ENCODE peak calls at places on chromosome 9, in five cellular contexts. P is heart left ventricle; F is CD4-positive, alpha-beta T cell; D is BJ; W is GM23338. A is an unnamed sample.

GRCh38 chr9:73753171-73753570 is 601.5 kb downstream of the ANXA1 start:
- DNase-seq in P (no peak), F (no peak), D (no peak), W (no peak), A (no peak)

GRCh38 chr9:128175102-128175563 is 15.1 kb downstream of the BBLN start:
- DNase-seq in P (no peak), F (no peak), D (no peak), W (no peak), A (peak; percentile 53)

GRCh38 chr9:96125624-96126023 is 176.4 kb downstream of the HSD17B3 start:
- DNase-seq in P (no peak), F (no peak), D (no peak), W (no peak), A (no peak)

GRCh38 chr9:18626046-18626698 is 152.2 kb downstream of the ADAMTSL1 start:
- DNase-seq in P (no peak), F (no peak), D (no peak), W (no peak), A (no peak)

GRCh38 chr9:135613946-135614805 is 25.2 kb downstream of the GLT6D1 start:
- DNase-seq in P (no peak), F (no peak), D (no peak), W (no peak), A (no peak)

GRCh38 chr9:136020206-136020605 is 59.0 kb upstream of the UBAC1 start:
- DNase-seq in P (no peak), F (peak; percentile 3), D (no peak), W (no peak), A (no peak)

GRCh38 chr9:16704489-16705111 is 165.9 kb downstream of the BNC2 start:
- DNase-seq in P (peak; percentile 59), F (no peak), D (no peak), W (peak; percentile 65), A (peak; percentile 37)

GRCh38 chr9:136202449-136203405 is 2.2 kb downstream of the LHX3 start:
- DNase-seq in P (no peak), F (no peak), D (no peak), W (peak; percentile 35), A (no peak)

GRCh38 chr9:8685846-8686245 is 886.3 kb upstream of the DMAC1 start:
- DNase-seq in P (no peak), F (no peak), D (no peak), W (no peak), A (no peak)

GRCh38 chr9:34628656-34629491 is at the start of gene ARID3C:
- DNase-seq in P (no peak), F (no peak), D (no peak), W (peak; percentile 69), A (no peak)

GRCh38 chr9:134717793-134718645 is 76.4 kb downstream of the COL5A1 start:
- DNase-seq in P (no peak), F (no peak), D (no peak), W (no peak), A (no peak)

GRCh38 chr9:134825025-134825424 is 55.6 kb upstream of the FCN2 start:
- DNase-seq in P (no peak), F (no peak), D (no peak), W (no peak), A (no peak)

GRCh38 chr9:112012026-112012902 is 115.7 kb downstream of the UGCG start:
- DNase-seq in P (peak; percentile 77), F (no peak), D (peak; percentile 69), W (no peak), A (peak; percentile 56)

GRCh38 chr9:106883626-106884190 is 20.7 kb downstream of the ZNF462 start:
- DNase-seq in P (no peak), F (no peak), D (no peak), W (no peak), A (no peak)

GRCh38 chr9:65435464-65435863 is 150.5 kb upstream of the FOXD4L5 start:
- DNase-seq in P (no peak), F (no peak), D (no peak), W (no peak), A (no peak)

GRCh38 chr9:94983552-94983951 is 257.1 kb downstream of the AOPEP start:
- DNase-seq in P (no peak), F (no peak), D (no peak), W (no peak), A (no peak)

GRCh38 chr9:13082796-13083195 is 196.7 kb downstream of the MPDZ start:
- DNase-seq in P (no peak), F (no peak), D (no peak), W (no peak), A (no peak)

GRCh38 chr9:132162764-132163456 is 1.1 kb downstream of the NTNG2 start:
- DNase-seq in P (no peak), F (no peak), D (no peak), W (peak; percentile 39), A (no peak)

GRCh38 chr9:109014267-109015025 is 1.1 kb upstream of the CTNNAL1 start:
- DNase-seq in P (no peak), F (no peak), D (no peak), W (peak; percentile 50), A (no peak)

GRCh38 chr9:36770025-36770424 is 197.3 kb downstream of the MELK start:
- DNase-seq in P (no peak), F (no peak), D (no peak), W (no peak), A (no peak)

GRCh38 chr9:119322137-119322695 is 47.0 kb downstream of the BRINP1 start:
- DNase-seq in P (peak; percentile 74), F (no peak), D (no peak), W (no peak), A (no peak)

GRCh38 chr9:24245988-24246387 is 299.7 kb downstream of the IZUMO3 start:
- DNase-seq in P (no peak), F (no peak), D (no peak), W (peak; percentile 72), A (no peak)
- TF ChIP-seq CTCF in P (no peak), F (no peak), D (peak; percentile 21), W (peak; percentile 82), A (no peak)

DNA sequence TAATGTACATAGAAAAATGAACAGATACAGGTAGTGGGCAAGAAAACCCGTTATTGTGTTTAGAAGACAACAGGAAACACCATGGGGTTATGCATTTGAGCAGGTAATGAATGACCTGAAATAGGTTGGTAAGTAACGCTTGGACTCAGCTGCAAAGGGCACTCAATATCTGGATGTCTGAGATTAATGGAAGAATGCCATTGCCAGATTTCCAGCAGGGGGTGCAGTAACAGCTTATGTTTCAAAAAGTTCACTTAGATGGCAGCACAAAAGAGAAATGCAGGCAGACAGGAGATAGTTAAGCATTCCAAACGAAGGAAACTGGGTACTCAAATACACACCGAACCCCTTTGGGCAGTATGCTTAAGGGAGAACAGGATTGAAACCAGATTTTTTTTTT is 285.5 kb upstream of the VLDLR start:
- DNase-seq in P (no peak), F (no peak), D (no peak), W (no peak), A (no peak)
- TF ChIP-seq CTCF in P (no peak), F (no peak), D (peak; percentile 36), W (peak; percentile 39), A (peak; percentile 34)

GRCh38 chr9:98236881-98237487 is 18.5 kb downstream of the TBC1D2 start:
- DNase-seq in P (no peak), F (no peak), D (no peak), W (no peak), A (no peak)

GRCh38 chr9:98240475-98240874 is 15.0 kb downstream of the TBC1D2 start:
- DNase-seq in P (no peak), F (no peak), D (no peak), W (no peak), A (no peak)

DNA sequence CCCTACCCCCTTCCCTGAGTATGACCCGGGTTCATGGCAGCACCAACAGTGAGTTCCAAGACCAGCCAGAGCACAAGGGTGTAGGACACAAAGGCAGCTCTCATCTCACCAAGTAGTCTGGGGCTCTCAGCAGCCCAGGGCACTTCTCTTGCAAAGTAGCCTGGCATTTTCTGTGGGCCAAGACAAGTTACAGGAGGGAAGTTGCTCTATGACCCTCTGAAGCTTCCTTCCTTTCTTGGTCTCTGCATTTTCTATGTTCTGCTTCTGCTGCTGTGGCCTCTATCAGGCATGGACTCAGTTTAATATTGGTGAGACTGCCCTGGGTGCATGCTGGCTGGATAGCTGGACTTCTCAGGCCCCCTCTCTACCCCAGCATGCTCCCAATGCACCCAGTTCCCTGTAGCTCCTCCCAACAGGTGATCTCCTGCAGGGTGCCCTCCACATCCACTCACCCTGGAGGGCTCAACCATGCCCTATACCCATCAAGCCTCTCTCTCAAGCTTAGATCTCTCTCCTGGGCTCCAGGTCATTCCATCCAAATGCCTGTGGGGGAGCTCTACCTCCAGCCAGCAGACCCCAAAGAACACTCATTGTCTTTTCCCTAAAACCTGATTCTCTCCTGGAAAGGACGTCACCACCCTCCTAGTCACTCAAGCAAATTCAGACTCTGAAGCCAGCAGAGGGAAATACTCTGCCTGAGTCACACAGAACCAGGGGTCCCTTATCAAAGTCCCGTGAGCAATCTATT is 13.9 kb downstream of the TBC1D2 start:
- DNase-seq in P (no peak), F (no peak), D (no peak), W (peak; percentile 62), A (no peak)
- TF ChIP-seq CTCF in P (no peak), F (no peak), D (no peak), W (peak; percentile 55), A (no peak)

DNA sequence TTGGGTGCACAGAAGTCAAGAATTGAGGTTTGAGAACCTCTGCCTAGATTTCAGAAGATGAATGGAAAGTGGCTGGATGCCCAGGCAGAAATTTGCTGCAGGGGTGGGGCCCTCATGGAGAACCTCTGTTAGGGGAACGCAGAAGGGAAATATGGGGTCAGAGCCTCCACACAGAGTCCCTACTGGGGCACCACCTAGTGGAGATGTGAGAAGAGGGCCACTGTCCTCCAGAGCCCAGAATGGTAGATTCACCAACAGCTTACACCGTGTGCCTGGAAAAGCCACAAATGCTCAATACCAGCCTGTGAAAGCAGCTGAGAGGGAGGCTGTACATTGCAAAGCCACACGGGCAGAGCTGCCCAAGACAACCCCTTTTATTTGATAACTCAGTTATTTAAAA is 383.5 kb downstream of the TLE4 start:
- DNase-seq in P (no peak), F (no peak), D (no peak), W (peak; percentile 12), A (no peak)
- TF ChIP-seq CTCF in P (peak; percentile 9), F (no peak), D (peak; percentile 44), W (peak; percentile 46), A (peak; percentile 33)

GRCh38 chr9:93427655-93428379 is 23.7 kb upstream of the FAM120A start:
- DNase-seq in P (no peak), F (no peak), D (no peak), W (peak; percentile 60), A (no peak)
- TF ChIP-seq CTCF in P (no peak), F (no peak), D (no peak), W (peak; percentile 60), A (peak; percentile 9)

DNA sequence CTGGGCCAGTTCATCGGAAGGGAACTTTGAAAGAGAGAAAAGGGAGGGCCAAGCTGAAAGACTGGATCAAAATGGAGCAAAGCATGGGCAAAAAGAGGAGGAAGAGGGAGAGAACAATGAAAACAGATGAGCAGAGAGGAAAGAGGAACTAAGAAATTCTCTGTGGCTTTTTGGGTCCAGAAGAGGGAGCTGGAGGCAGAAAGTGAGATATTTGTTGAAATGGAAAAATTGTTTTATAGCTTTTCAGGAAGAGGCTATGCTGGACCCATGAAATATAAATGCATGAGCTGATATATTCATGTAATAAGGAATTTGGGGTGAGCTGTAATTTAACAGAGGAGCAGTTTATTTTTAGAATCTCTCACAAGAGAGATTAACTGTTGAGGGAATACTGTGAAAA is 457.3 kb downstream of the DMAC1 start:
- DNase-seq in P (no peak), F (no peak), D (no peak), W (peak; percentile 11), A (no peak)
- TF ChIP-seq CTCF in P (no peak), F (no peak), D (peak; percentile 33), W (no peak), A (peak; percentile 22)